ENCODE peak calls at places on chromosomes 7 and 10, in seven cellular contexts. Y is spleen, C is neural progenitor cell, M is RWPE1, T is AG10803, G is A549, P is mesothelial cell of epicardium. E is an unnamed sample.

GRCh38 chr10:128431997-128432396 is 305.8 kb upstream of the MKI67 start:
- DNase-seq in Y (no peak), C (no peak), M (no peak), T (no peak), G (no peak), P (no peak), E (no peak)

GRCh38 chr7:150381096-150381495 is 2.0 kb downstream of the ZNF775 start:
- DNase-seq in Y (no peak), C (peak), M (no peak), T (no peak), G (no peak), P (no peak), E (no peak)

GRCh38 chr7:12738665-12739064 is 51.2 kb downstream of the ARL4A start:
- DNase-seq in Y (no peak), C (no peak), M (no peak), T (no peak), G (no peak), P (no peak), E (no peak)

GRCh38 chr10:100736144-100736808 is 9.1 kb upstream of the PAX2 start:
- DNase-seq in Y (peak), C (no peak), M (no peak), T (no peak), G (no peak), P (no peak), E (no peak)

GRCh38 chr7:111605246-111605645 is 43.0 kb upstream of the IMMP2L start:
- DNase-seq in Y (no peak), C (no peak), M (no peak), T (no peak), G (no peak), P (no peak), E (no peak)

GRCh38 chr10:3902809-3903410 is 117.9 kb upstream of the KLF6 start:
- DNase-seq in Y (no peak), C (no peak), M (no peak), T (peak), G (no peak), P (no peak), E (no peak)

GRCh38 chr10:75403144-75404022 is 1.8 kb upstream of the ZNF503 start:
- DNase-seq in Y (no peak), C (peak), M (no peak), T (peak), G (peak), P (peak), E (no peak)

GRCh38 chr10:77359287-77359691 is 278.3 kb downstream of the KCNMA1 start:
- DNase-seq in Y (no peak), C (no peak), M (no peak), T (no peak), G (no peak), P (no peak), E (no peak)

GRCh38 chr7:143295870-143296269 is 7.7 kb downstream of the CASP2 start:
- DNase-seq in Y (no peak), C (no peak), M (no peak), T (no peak), G (no peak), P (no peak), E (no peak)

GRCh38 chr10:96765406-96766240 is 45.3 kb upstream of the PIK3AP1 start:
- DNase-seq in Y (peak), C (peak), M (peak), T (peak), G (peak), P (peak), E (no peak)

GRCh38 chr7:138429577-138430250 is 30.3 kb upstream of the TRIM24 start:
- DNase-seq in Y (no peak), C (no peak), M (no peak), T (no peak), G (peak), P (no peak), E (no peak)

GRCh38 chr10:8350250-8350967 is 295.9 kb downstream of the GATA3 start:
- DNase-seq in Y (no peak), C (no peak), M (no peak), T (no peak), G (no peak), P (no peak), E (no peak)

GRCh38 chr7:50349963-50350944 is 45.7 kb downstream of the IKZF1 start:
- DNase-seq in Y (peak), C (no peak), M (no peak), T (no peak), G (no peak), P (no peak), E (no peak)

GRCh38 chr10:6891924-6892323 is 311.8 kb upstream of the PRKCQ start:
- DNase-seq in Y (no peak), C (no peak), M (no peak), T (no peak), G (no peak), P (no peak), E (no peak)

GRCh38 chr10:43201545-43202131 is 63.4 kb downstream of the CSGALNACT2 start:
- DNase-seq in Y (peak), C (no peak), M (no peak), T (no peak), G (no peak), P (peak), E (no peak)

GRCh38 chr7:1510780-1511154 is 6.6 kb upstream of the INTS1 start:
- DNase-seq in Y (peak), C (no peak), M (no peak), T (no peak), G (no peak), P (no peak), E (no peak)

GRCh38 chr10:5684971-5685763 is 529 bp downstream of the TASOR2 start:
- DNase-seq in Y (peak), C (peak), M (peak), T (peak), G (peak), P (peak), E (no peak)

GRCh38 chr7:12256025-12256570 is 45.0 kb downstream of the TMEM106B start:
- DNase-seq in Y (no peak), C (no peak), M (no peak), T (no peak), G (peak), P (no peak), E (no peak)

GRCh38 chr7:136293272-136293671 is 316.1 kb upstream of the MTPN start:
- DNase-seq in Y (no peak), C (no peak), M (no peak), T (no peak), G (no peak), P (no peak), E (no peak)

GRCh38 chr7:94324380-94325120 is 70.1 kb upstream of the COL1A2 start:
- DNase-seq in Y (no peak), C (no peak), M (no peak), T (peak), G (no peak), P (no peak), E (no peak)

GRCh38 chr10:110260746-110261477 is 43.8 kb downstream of the SMNDC1 start:
- DNase-seq in Y (no peak), C (no peak), M (no peak), T (peak), G (no peak), P (no peak), E (no peak)

GRCh38 chr7:75734586-75735047 is 4.1 kb downstream of the HIP1 start:
- DNase-seq in Y (no peak), C (peak), M (no peak), T (peak), G (peak), P (peak), E (no peak)

GRCh38 chr7:17144313-17144712 is 154.1 kb upstream of the AHR start:
- DNase-seq in Y (no peak), C (no peak), M (peak), T (peak), G (peak), P (no peak), E (no peak)

GRCh38 chr7:16838386-16838785 is 33.6 kb upstream of the AGR2 start:
- DNase-seq in Y (no peak), C (no peak), M (no peak), T (peak), G (no peak), P (no peak), E (no peak)

GRCh38 chr10:50641636-50642035 is 17.9 kb upstream of the SGMS1 start:
- DNase-seq in Y (no peak), C (no peak), M (no peak), T (no peak), G (no peak), P (no peak), E (no peak)

GRCh38 chr7:137847418-137848050 is 760 bp upstream of the DGKI start:
- DNase-seq in Y (no peak), C (peak), M (no peak), T (no peak), G (no peak), P (peak), E (no peak)

GRCh38 chr10:98408799-98409198 is 6.2 kb downstream of the PYROXD2 start:
- DNase-seq in Y (no peak), C (no peak), M (no peak), T (no peak), G (no peak), P (no peak), E (no peak)

GRCh38 chr10:49739426-49739825 is 22.7 kb downstream of the OGDHL start:
- DNase-seq in Y (peak), C (no peak), M (no peak), T (no peak), G (no peak), P (no peak), E (peak)

GRCh38 chr7:128919881-128920789 is 9.6 kb upstream of the KCP start:
- DNase-seq in Y (peak), C (peak), M (no peak), T (no peak), G (no peak), P (no peak), E (no peak)

GRCh38 chr7:191105-192034 is 1.0 kb upstream of the FAM20C start:
- DNase-seq in Y (no peak), C (peak), M (peak), T (peak), G (peak), P (no peak), E (no peak)

GRCh38 chr7:152097330-152097729 is 71.9 kb downstream of the GALNT11 start:
- DNase-seq in Y (no peak), C (no peak), M (no peak), T (no peak), G (no peak), P (no peak), E (no peak)

DNA sequence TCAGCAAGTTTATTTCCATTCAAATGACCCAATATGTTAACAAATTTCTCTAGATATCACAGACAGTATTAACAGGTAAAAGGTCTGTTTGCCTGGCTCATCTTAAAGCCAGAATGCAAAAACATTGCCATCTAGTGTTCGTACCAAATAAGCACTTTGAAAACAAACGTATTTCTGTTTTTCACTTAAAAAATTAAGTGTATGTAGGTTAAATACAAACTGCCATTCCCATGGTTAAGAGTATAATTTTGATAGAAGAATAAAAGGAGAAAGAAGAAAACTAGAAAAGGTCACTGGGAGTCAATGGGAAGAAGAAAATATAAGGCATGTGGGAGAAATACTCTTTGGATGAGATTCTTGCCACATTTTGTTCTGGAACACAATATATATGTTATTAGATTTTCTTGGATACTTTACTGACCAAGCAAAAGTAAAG is 51.0 kb downstream of the ORC5 start:
- DNase-seq in Y (no peak), C (peak), M (no peak), T (peak), G (peak), P (no peak), E (no peak)
- TF ChIP-seq CTCF in Y (peak), C (peak), M (peak), T (peak), G (peak), P (peak), E (peak)

GRCh38 chr10:72059843-72060822 is 28.2 kb downstream of the SPOCK2 start:
- DNase-seq in Y (no peak), C (no peak), M (no peak), T (no peak), G (no peak), P (no peak), E (no peak)

GRCh38 chr10:72062341-72062740 is 26.0 kb downstream of the SPOCK2 start:
- DNase-seq in Y (peak), C (no peak), M (no peak), T (no peak), G (no peak), P (no peak), E (no peak)

GRCh38 chr10:72062832-72063702 is 25.3 kb downstream of the SPOCK2 start:
- DNase-seq in Y (peak), C (no peak), M (no peak), T (no peak), G (no peak), P (no peak), E (no peak)

GRCh38 chr10:72061930-72062329 is 26.4 kb downstream of the SPOCK2 start:
- DNase-seq in Y (peak), C (no peak), M (no peak), T (no peak), G (no peak), P (no peak), E (no peak)

GRCh38 chr10:72061491-72061890 is 26.9 kb downstream of the SPOCK2 start:
- DNase-seq in Y (no peak), C (peak), M (no peak), T (no peak), G (no peak), P (no peak), E (no peak)
- TF ChIP-seq CTCF in Y (no peak), C (peak), M (no peak), T (peak), G (peak), P (no peak), E (peak)

DNA sequence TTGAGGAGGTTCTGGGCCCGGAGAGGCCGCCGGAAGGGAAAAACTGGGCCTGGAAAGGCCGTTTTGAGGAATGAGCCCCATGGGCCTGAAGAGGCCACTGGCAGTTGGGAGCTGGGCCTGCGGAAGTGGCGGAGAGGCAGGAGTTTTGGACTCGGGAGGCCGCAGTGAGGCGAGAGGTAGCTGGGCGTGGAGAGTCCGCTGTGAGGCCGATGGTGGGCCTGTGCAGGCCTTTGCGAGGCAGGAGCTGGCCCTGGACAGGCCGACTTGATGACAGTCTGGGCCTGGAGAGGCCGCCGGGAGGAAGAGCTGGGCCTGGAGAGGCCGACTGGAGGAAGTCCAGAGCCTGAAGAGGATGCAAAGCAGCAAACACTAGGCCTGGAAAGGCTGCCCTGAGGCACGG is 259.0 kb upstream of the NUPR2 start:
- DNase-seq in Y (no peak), C (no peak), M (no peak), T (no peak), G (no peak), P (no peak), E (no peak)
- TF ChIP-seq CTCF in Y (no peak), C (no peak), M (no peak), T (no peak), G (no peak), P (no peak), E (no peak)

GRCh38 chr7:97118306-97118917 is 914 bp downstream of the SDHAF3 start:
- DNase-seq in Y (no peak), C (no peak), M (no peak), T (no peak), G (no peak), P (no peak), E (no peak)

GRCh38 chr7:97116308-97116707 is 1.2 kb upstream of the SDHAF3 start:
- DNase-seq in Y (no peak), C (no peak), M (no peak), T (no peak), G (no peak), P (no peak), E (no peak)

GRCh38 chr7:97117035-97117371 is 495 bp upstream of the SDHAF3 start:
- DNase-seq in Y (peak), C (no peak), M (no peak), T (no peak), G (no peak), P (no peak), E (no peak)

GRCh38 chr7:97119747-97120146 is 2.2 kb downstream of the SDHAF3 start:
- DNase-seq in Y (no peak), C (no peak), M (no peak), T (no peak), G (no peak), P (no peak), E (no peak)

DNA sequence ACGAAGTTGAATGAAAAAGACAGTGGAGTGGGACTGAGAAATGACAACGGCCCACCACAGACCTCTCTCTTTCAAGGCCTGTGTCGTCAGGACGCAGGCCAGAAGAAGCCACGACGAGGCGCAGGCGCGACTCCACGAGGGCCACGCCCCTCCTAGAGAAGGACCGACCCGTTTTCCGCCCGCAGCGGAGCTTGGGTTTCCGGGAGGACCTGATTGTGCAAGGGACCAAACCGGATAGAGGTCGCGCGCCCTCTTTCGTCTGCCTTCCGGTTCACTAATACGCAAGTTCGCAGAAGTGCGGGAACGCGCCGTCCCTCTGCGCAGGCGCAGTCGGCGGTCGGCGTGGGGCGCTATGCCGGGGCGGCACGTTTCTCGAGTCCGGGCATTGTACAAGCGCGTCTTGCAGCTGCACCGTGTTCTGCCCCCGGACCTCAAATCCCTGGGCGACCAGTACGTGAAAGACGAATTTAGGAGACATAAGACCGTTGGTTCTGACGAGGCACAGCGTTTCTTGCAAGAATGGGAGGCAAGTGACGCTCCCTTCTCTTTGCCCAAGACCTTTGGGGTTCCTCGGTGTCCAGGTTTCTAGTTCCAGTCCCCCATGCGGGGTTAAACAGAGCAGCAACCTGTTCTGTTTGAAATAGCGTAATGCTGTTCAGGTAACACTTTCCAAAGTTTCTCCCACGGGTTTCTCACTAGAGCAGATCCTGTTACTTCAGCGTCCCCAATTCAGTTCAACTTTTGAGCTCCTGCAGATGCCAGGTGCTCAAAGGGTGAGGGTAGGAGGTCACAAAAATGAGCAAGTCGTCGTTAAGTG is at the start of gene SDHAF3:
- DNase-seq in Y (peak), C (peak), M (peak), T (peak), G (peak), P (peak), E (peak)
- TF ChIP-seq CTCF in Y (peak), C (peak), M (peak), T (no peak), G (peak), P (no peak), E (peak)

DNA sequence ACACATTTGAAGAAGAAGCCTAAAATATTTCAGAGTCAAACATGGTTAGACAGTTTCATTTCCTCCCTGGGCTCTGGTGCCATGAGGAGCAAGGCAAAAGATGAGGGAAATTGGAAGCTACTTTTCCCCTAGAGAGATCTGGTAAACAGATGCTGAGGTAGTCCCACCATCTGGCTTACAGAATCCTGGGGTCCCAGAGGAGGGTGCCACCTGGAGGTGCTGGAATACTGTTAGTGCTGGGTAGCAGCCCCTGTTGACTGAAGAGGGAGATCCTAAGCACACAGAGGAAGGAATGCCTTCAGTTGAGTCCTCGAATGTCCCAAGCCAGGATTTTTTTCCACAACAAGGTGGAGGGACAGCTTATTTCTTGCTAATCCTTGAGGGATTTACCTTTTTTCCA is 160.1 kb downstream of the FZD1 start:
- DNase-seq in Y (no peak), C (peak), M (no peak), T (no peak), G (no peak), P (no peak), E (no peak)
- TF ChIP-seq CTCF in Y (no peak), C (peak), M (no peak), T (no peak), G (no peak), P (no peak), E (no peak)

GRCh38 chr10:10959666-10960065 is 58.0 kb upstream of the CELF2 start:
- DNase-seq in Y (no peak), C (no peak), M (no peak), T (no peak), G (no peak), P (no peak), E (peak)
- TF ChIP-seq CTCF in Y (no peak), C (no peak), M (no peak), T (no peak), G (no peak), P (no peak), E (no peak)

E was measured in osteocyte.